ENCODE peak calls at places on chromosomes 13 and 19, in six cellular contexts. E is ovary, S is right lobe of liver, K is fibroblast of lung, Y is neuronal stem cell, W is thyroid gland. L is an unnamed sample. For H3K27me3, the result is how much of the 10 kb centered on the place peaks cover.

GRCh38 chr19:7214329-7215089 is 79.7 kb downstream of the INSR start:
- DNase-seq in E (no peak), S (no peak), K (no peak), Y (no peak), W (no peak), L (no peak)

GRCh38 chr13:67147257-67148218 is 82.6 kb downstream of the PCDH9 start:
- DNase-seq in E (no peak), S (no peak), K (peak), Y (no peak), W (no peak), L (no peak)

GRCh38 chr19:40741527-40742390 is 8.5 kb downstream of the ACTMAP start:
- DNase-seq in E (no peak), S (no peak), K (no peak), Y (no peak), W (no peak), L (no peak)

GRCh38 chr19:34490141-34490766 is 8.7 kb downstream of the WTIP start:
- DNase-seq in E (no peak), S (peak), K (no peak), Y (no peak), W (no peak), L (no peak)

GRCh38 chr13:51684076-51684475 is 99.8 kb downstream of the WDFY2 start:
- DNase-seq in E (no peak), S (no peak), K (no peak), Y (no peak), W (no peak), L (no peak)

GRCh38 chr13:47121092-47121763 is 224.4 kb upstream of the HTR2A start:
- DNase-seq in E (no peak), S (no peak), K (no peak), Y (no peak), W (no peak), L (no peak)

GRCh38 chr13:73481877-73482445 is 423.2 kb downstream of the KLF5 start:
- DNase-seq in E (no peak), S (no peak), K (no peak), Y (no peak), W (no peak), L (no peak)

GRCh38 chr19:30476997-30477396 is 104.8 kb downstream of the ZNF536 start:
- DNase-seq in E (no peak), S (no peak), K (no peak), Y (no peak), W (no peak), L (no peak)

GRCh38 chr13:84479656-84480055 is 597.4 kb upstream of the SLITRK1 start:
- DNase-seq in E (no peak), S (no peak), K (no peak), Y (no peak), W (no peak), L (no peak)

GRCh38 chr19:3281026-3281425 is 56.6 kb downstream of the CELF5 start:
- DNase-seq in E (no peak), S (no peak), K (no peak), Y (no peak), W (no peak), L (no peak)

GRCh38 chr19:12952488-12953455 is 4.3 kb downstream of the GADD45GIP1 start:
- DNase-seq in E (no peak), S (no peak), K (peak), Y (no peak), W (no peak), L (no peak)

GRCh38 chr13:30153871-30154426 is 153.4 kb downstream of the KATNAL1 start:
- DNase-seq in E (no peak), S (no peak), K (no peak), Y (no peak), W (peak), L (no peak)

GRCh38 chr13:19587635-19588300 is 26.4 kb upstream of the TPTE2 start:
- DNase-seq in E (no peak), S (no peak), K (peak), Y (no peak), W (peak), L (no peak)

GRCh38 chr19:50933640-50934039 is 19.2 kb downstream of the KLK5 start:
- DNase-seq in E (no peak), S (no peak), K (peak), Y (no peak), W (no peak), L (no peak)

GRCh38 chr19:32652893-32653625 is 21.9 kb downstream of the ANKRD27 start:
- DNase-seq in E (peak), S (peak), K (peak), Y (no peak), W (peak), L (no peak)

DNA sequence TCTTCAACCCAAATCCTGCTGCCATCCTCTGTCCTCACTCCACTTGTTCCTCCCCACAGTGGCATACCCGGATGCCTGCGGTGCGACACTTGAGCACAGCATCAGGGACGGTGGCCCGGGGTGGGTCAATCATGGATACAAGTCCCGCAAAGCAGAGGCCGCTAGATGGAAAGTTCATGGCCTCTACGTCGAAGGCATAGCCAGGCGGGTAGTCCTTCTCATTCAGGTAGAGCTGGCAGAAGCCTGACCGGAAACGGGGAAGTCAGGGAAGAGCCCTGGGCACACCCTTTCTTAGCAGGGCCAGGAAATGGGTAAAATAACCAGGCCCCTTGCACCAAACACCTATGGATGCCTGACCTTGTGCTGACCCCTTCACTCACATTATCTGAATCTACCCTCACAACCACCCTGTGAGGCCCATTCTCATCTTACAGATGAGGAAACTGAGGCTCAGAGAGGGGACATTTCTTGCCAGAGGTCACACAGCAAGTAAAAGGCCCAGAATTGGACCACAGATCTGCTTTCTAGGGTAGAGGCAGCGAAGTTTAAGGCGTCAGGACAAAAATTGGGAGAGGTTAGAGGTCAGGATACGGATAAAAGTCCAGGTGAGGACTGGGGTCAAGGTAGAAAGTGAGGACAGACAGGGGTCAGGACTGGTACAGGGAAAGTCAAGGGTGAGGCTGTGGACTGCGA is 6.5 kb downstream of the ATP4A start:
- DNase-seq in E (no peak), S (no peak), K (no peak), Y (no peak), W (no peak), L (no peak)
- H3K4me3 ChIP-seq in E (no peak), S (no peak), K (no peak), Y (no peak), W (no peak), L (no peak)

GRCh38 chr19:41930926-41931592 is 2.8 kb upstream of the ERFL start:
- DNase-seq in E (no peak), S (no peak), K (no peak), Y (no peak), W (no peak), L (no peak)
- H3K27me3 ChIP-seq in E (under half), S (under half), K (half or more), Y (half or more), W (under half), L (under half)

DNA sequence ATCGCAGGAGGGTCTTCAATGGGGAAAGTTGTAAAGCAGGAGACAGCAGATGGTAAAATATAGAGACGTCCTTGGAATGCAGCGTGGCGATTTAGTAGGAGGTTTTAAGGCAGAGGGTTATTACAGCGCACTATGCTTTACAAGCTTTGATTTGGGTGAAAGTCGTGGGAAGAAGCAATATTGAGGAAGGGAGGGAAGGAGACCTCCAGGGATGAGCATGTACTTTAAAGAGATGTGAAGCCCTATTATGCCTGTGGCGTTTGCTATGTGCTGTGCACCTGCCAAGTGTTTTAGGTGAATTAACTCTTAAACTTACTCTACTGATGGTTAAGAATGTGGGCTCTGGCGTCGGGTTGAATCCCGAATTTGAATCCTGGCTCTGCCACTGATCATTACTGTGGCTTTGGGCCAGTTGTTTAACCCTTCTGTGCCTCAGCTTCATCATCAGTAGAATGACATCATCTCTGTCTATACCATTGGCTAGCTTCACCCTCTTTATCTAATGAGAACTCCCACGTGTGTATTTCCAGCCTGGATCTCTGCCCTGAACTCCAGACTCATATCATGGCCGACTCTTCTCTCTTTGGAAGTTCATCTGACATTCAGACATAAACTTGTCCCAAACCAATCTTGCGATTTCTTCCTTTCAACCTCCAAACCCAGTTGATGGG is 583 bp downstream of the CCDC61 start:
- DNase-seq in E (no peak), S (no peak), K (no peak), Y (no peak), W (no peak), L (no peak)
- H3K27ac ChIP-seq in E (no peak), S (peak), K (peak), Y (no peak), W (peak), L (peak)

DNA sequence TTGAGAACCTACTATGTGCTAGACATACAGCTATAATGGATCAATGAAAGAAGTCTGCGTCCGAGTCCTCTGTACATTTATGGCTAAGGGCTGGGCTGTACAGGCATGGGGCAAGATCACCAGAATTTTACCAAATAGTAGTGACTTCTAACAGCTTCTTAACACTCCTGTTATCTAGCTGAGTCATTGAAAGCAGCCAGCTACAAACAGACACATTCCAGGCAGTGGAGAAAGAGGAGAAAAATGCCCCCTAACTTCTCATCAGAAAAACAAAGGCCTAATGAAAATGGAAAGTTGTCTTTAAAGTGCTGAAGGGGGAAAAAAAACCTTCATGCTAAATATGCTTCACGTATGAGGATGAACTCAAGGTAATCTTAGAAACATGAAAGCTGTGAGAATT is 14.3 kb upstream of the ZNF667 start:
- DNase-seq in E (no peak), S (no peak), K (no peak), Y (no peak), W (no peak), L (no peak)
- H3K4me3 ChIP-seq in E (no peak), S (no peak), K (no peak), Y (no peak), W (no peak), L (no peak)

L was measured in effector memory CD4-positive, alpha-beta T cell.